ENCODE peak calls at places on chromosomes 3 and 15, in four cellular contexts. B is NCI-H1105 treated with DMSO at 0.1 percent for 48 hours, I is mucosa of descending colon, Q is activated T-cell treated with anti-CD3 and anti-CD28 coated beads for 1 hour. N is an unnamed sample.

GRCh38 chr3:146966124-146966523 is 361.0 kb upstream of the PLSCR5 start:
- DNase-seq in B (no peak), I (no peak), Q (no peak), N (no peak)

GRCh38 chr3:135224963-135225362 is 429.9 kb downstream of the EPHB1 start:
- DNase-seq in B (peak; percentile 51), I (no peak), Q (no peak), N (no peak)

GRCh38 chr15:49169880-49170597 is at the start of gene GALK2:
- DNase-seq in B (peak; percentile 77), I (peak; percentile 94), Q (peak; percentile 57), N (peak; percentile 51)

GRCh38 chr3:147216143-147216673 is 190.1 kb downstream of the ZIC4 start:
- DNase-seq in B (no peak), I (no peak), Q (no peak), N (no peak)

GRCh38 chr3:104631254-104631653 is 735.5 kb upstream of the ALCAM start:
- DNase-seq in B (no peak), I (no peak), Q (no peak), N (no peak)

GRCh38 chr15:100156201-100156600 is 185.6 kb downstream of the ADAMTS17 start:
- DNase-seq in B (no peak), I (no peak), Q (no peak), N (no peak)

GRCh38 chr3:48306290-48306689 is 27.2 kb downstream of the SPINK8 start:
- DNase-seq in B (no peak), I (no peak), Q (no peak), N (no peak)

GRCh38 chr3:150763841-150764483 is 993 bp upstream of the SIAH2 start:
- DNase-seq in B (peak; percentile 70), I (peak; percentile 83), Q (peak; percentile 42), N (no peak)

GRCh38 chr3:166362698-166363097 is 525.5 kb upstream of the BCHE start:
- DNase-seq in B (peak; percentile 90), I (no peak), Q (no peak), N (no peak)

GRCh38 chr15:26873846-26874245 is 7.0 kb downstream of the GABRA5 start:
- DNase-seq in B (no peak), I (no peak), Q (no peak), N (no peak)